ENCODE peak calls at places on chromosomes 5 and 9, in six cellular contexts. Q, R, M, K, G and Y are unnamed samples.

GRCh38 chr9:69314547-69314946 is 10.5 kb upstream of the ENTREP1 start:
- DNase-seq in Q (no peak), R (no peak), M (no peak), K (no peak), G (no peak), Y (no peak)

GRCh38 chr5:15702102-15702501 is 202.1 kb downstream of the FBXL7 start:
- DNase-seq in Q (no peak), R (no peak), M (no peak), K (no peak), G (no peak), Y (no peak)

GRCh38 chr5:135423158-135423925 is 23.8 kb downstream of the DCANP1 start:
- DNase-seq in Q (no peak), R (no peak), M (no peak), K (no peak), G (no peak), Y (no peak)

GRCh38 chr9:114291064-114291474 is 31.8 kb upstream of the ORM1 start:
- DNase-seq in Q (peak), R (peak), M (peak), K (peak), G (no peak), Y (peak)

GRCh38 chr5:74127377-74128338 is 501.7 kb downstream of the ARHGEF28 start:
- DNase-seq in Q (peak), R (no peak), M (no peak), K (no peak), G (no peak), Y (no peak)

GRCh38 chr5:116573279-116573616 is 1.4 kb downstream of the SEMA6A start:
- DNase-seq in Q (peak), R (no peak), M (peak), K (peak), G (no peak), Y (peak)

GRCh38 chr9:110996436-110997224 is 41.6 kb downstream of the LPAR1 start:
- DNase-seq in Q (peak), R (peak), M (no peak), K (no peak), G (peak), Y (peak)

GRCh38 chr9:5832093-5832542 is 799 bp downstream of the ERMP1 start:
- DNase-seq in Q (peak), R (no peak), M (no peak), K (peak), G (no peak), Y (no peak)

GRCh38 chr5:62093981-62094380 is 212.0 kb upstream of the KIF2A start:
- DNase-seq in Q (peak), R (peak), M (no peak), K (peak), G (no peak), Y (peak)

GRCh38 chr5:134637106-134637721 is 4.6 kb upstream of the SAR1B start:
- DNase-seq in Q (no peak), R (no peak), M (no peak), K (no peak), G (no peak), Y (no peak)

GRCh38 chr5:172443441-172444109 is 10.8 kb downstream of the SH3PXD2B start:
- DNase-seq in Q (peak), R (peak), M (peak), K (no peak), G (peak), Y (peak)

GRCh38 chr5:12645582-12645981 is 741.3 kb upstream of the CTNND2 start:
- DNase-seq in Q (no peak), R (no peak), M (no peak), K (no peak), G (no peak), Y (no peak)

GRCh38 chr9:69572611-69573010 is 99.6 kb downstream of the APBA1 start:
- DNase-seq in Q (no peak), R (no peak), M (no peak), K (no peak), G (no peak), Y (no peak)

GRCh38 chr5:74312746-74313145 is 327.8 kb downstream of the ENC1 start:
- DNase-seq in Q (no peak), R (no peak), M (no peak), K (no peak), G (no peak), Y (no peak)

GRCh38 chr9:87592554-87593394 is 95.1 kb downstream of the DAPK1 start:
- DNase-seq in Q (peak), R (peak), M (peak), K (peak), G (no peak), Y (peak)

GRCh38 chr5:31894131-31894530 is 255.2 kb downstream of the PDZD2 start:
- DNase-seq in Q (no peak), R (no peak), M (no peak), K (peak), G (no peak), Y (no peak)

GRCh38 chr9:27033815-27034403 is 28.4 kb upstream of the LRRC19 start:
- DNase-seq in Q (peak), R (peak), M (no peak), K (peak), G (peak), Y (no peak)

GRCh38 chr9:84136119-84136868 is 155.7 kb downstream of the RMI1 start:
- DNase-seq in Q (no peak), R (no peak), M (no peak), K (no peak), G (no peak), Y (no peak)

GRCh38 chr9:8186553-8186952 is 387.0 kb upstream of the DMAC1 start:
- DNase-seq in Q (no peak), R (no peak), M (no peak), K (no peak), G (no peak), Y (no peak)

GRCh38 chr5:143084452-143084851 is 314.3 kb downstream of the ARHGAP26 start:
- DNase-seq in Q (no peak), R (no peak), M (no peak), K (no peak), G (no peak), Y (no peak)

GRCh38 chr9:130731355-130731754 is 37.8 kb downstream of the EXOSC2 start:
- DNase-seq in Q (no peak), R (no peak), M (no peak), K (no peak), G (no peak), Y (no peak)

GRCh38 chr9:132243156-132244074 is 81.6 kb downstream of the NTNG2 start:
- DNase-seq in Q (no peak), R (no peak), M (peak), K (no peak), G (no peak), Y (no peak)

GRCh38 chr9:79195904-79196303 is 375.9 kb upstream of the TLE4 start:
- DNase-seq in Q (no peak), R (no peak), M (no peak), K (no peak), G (peak), Y (no peak)

GRCh38 chr5:3341446-3342240 is 254.0 kb upstream of the IRX1 start:
- DNase-seq in Q (no peak), R (no peak), M (no peak), K (no peak), G (no peak), Y (no peak)

GRCh38 chr5:118068886-118069285 is 919.5 kb downstream of the DTWD2 start:
- DNase-seq in Q (no peak), R (no peak), M (no peak), K (no peak), G (no peak), Y (no peak)

GRCh38 chr9:98150164-98150563 is 31.1 kb upstream of the TRIM14 start:
- DNase-seq in Q (no peak), R (no peak), M (no peak), K (no peak), G (no peak), Y (no peak)

GRCh38 chr9:9862412-9862811 is 750.4 kb downstream of the PTPRD start:
- DNase-seq in Q (no peak), R (no peak), M (no peak), K (no peak), G (no peak), Y (no peak)
- H3K27ac ChIP-seq in Q (no peak), R (no peak), M (no peak), K (no peak), G (no peak), Y (no peak)

GRCh38 chr9:19441730-19442129 is 32.9 kb downstream of the ACER2 start:
- DNase-seq in Q (no peak), R (no peak), M (no peak), K (no peak), G (no peak), Y (no peak)
- H3K4me3 ChIP-seq in Q (no peak), R (no peak), M (peak), K (no peak), G (no peak), Y (no peak)

GRCh38 chr9:78132688-78133033 is 101.0 kb upstream of the GNAQ start:
- DNase-seq in Q (no peak), R (no peak), M (no peak), K (no peak), G (no peak), Y (no peak)
- H3K27ac ChIP-seq in Q (no peak), R (no peak), M (no peak), K (no peak), G (no peak), Y (no peak)

GRCh38 chr5:72611111-72611724 is 104.0 kb upstream of the ZNF366 start:
- DNase-seq in Q (peak), R (peak), M (peak), K (peak), G (peak), Y (peak)
- H3K4me3 ChIP-seq in Q (no peak), R (no peak), M (no peak), K (no peak), G (no peak), Y (no peak)

GRCh38 chr9:37128051-37128450 is 7.7 kb downstream of the ZCCHC7 start:
- DNase-seq in Q (no peak), R (no peak), M (no peak), K (no peak), G (no peak), Y (no peak)
- H3K27ac ChIP-seq in Q (no peak), R (no peak), M (no peak), K (no peak), G (no peak), Y (no peak)

DNA sequence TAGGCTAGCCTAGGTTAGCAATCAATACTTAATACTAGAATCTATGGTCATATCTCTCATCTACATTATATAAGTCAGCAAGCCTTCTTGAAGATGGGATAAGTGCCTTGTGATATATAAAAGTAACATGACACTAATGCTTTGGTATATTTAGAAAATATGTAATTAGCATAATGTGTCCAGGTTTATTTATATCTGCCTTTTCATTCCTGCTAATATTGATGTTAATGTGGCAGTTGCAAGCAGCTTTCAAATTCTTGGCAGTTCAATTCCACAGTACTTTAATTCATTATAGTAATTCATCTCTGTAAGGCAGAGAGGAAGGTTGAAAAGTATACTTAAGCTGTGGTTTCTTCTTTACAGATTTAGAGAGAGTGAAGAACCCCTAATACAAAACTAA is 1613.2 kb upstream of the ACO1 start:
- DNase-seq in Q (no peak), R (no peak), M (no peak), K (no peak), G (no peak), Y (no peak)
- H3K4me3 ChIP-seq in Q (no peak), R (no peak), M (no peak), K (no peak), G (no peak), Y (no peak)